ENCODE peak calls at places on chromosomes 13 and 19, in seven cellular contexts. One of them, this sample, is unnamed.

GRCh38 chr13:51797664-51798488 is 6.1 kb downstream of the DHRS12 start:
- DNase-seq in stimulated activated CD8-positive, alpha-beta memory T cell treated with anti-CD3 and anti-CD28 coated beads, Interleukin-12 subunit alpha, Interleukin-12 subunit beta, amount 100 ng/mL, for 1 hour: no peak
- DNase-seq in neural crest cell: no peak
- DNase-seq in AG04450: no peak
- DNase-seq in LoVo: peak
- DNase-seq in activated CD4-positive, alpha-beta T cell treated with anti-CD3 and anti-CD28 coated beads, Interleukin-2, amount 50 U/mL, for 48 hours: peak
- DNase-seq in left lung: no peak
- DNase-seq in this sample: peak

GRCh38 chr19:3855321-3855720 is 13.5 kb downstream of the ZFR2 start:
- DNase-seq in stimulated activated CD8-positive, alpha-beta memory T cell treated with anti-CD3 and anti-CD28 coated beads, Interleukin-12 subunit alpha, Interleukin-12 subunit beta, amount 100 ng/mL, for 1 hour: no peak
- DNase-seq in neural crest cell: no peak
- DNase-seq in AG04450: no peak
- DNase-seq in LoVo: peak
- DNase-seq in activated CD4-positive, alpha-beta T cell treated with anti-CD3 and anti-CD28 coated beads, Interleukin-2, amount 50 U/mL, for 48 hours: no peak
- DNase-seq in left lung: no peak
- DNase-seq in this sample: no peak

GRCh38 chr13:38542601-38543000 is 144.3 kb upstream of the FREM2 start:
- DNase-seq in stimulated activated CD8-positive, alpha-beta memory T cell treated with anti-CD3 and anti-CD28 coated beads, Interleukin-12 subunit alpha, Interleukin-12 subunit beta, amount 100 ng/mL, for 1 hour: no peak
- DNase-seq in neural crest cell: no peak
- DNase-seq in AG04450: no peak
- DNase-seq in LoVo: peak
- DNase-seq in activated CD4-positive, alpha-beta T cell treated with anti-CD3 and anti-CD28 coated beads, Interleukin-2, amount 50 U/mL, for 48 hours: no peak
- DNase-seq in left lung: no peak
- DNase-seq in this sample: no peak

GRCh38 chr19:52991484-52991883 is 22.2 kb upstream of the ERVV-1 start:
- DNase-seq in stimulated activated CD8-positive, alpha-beta memory T cell treated with anti-CD3 and anti-CD28 coated beads, Interleukin-12 subunit alpha, Interleukin-12 subunit beta, amount 100 ng/mL, for 1 hour: no peak
- DNase-seq in neural crest cell: no peak
- DNase-seq in AG04450: no peak
- DNase-seq in LoVo: peak
- DNase-seq in activated CD4-positive, alpha-beta T cell treated with anti-CD3 and anti-CD28 coated beads, Interleukin-2, amount 50 U/mL, for 48 hours: no peak
- DNase-seq in left lung: no peak
- DNase-seq in this sample: no peak

GRCh38 chr13:96984061-96984508 is 10.2 kb downstream of the OXGR1 start:
- DNase-seq in stimulated activated CD8-positive, alpha-beta memory T cell treated with anti-CD3 and anti-CD28 coated beads, Interleukin-12 subunit alpha, Interleukin-12 subunit beta, amount 100 ng/mL, for 1 hour: no peak
- DNase-seq in neural crest cell: no peak
- DNase-seq in AG04450: no peak
- DNase-seq in LoVo: peak
- DNase-seq in activated CD4-positive, alpha-beta T cell treated with anti-CD3 and anti-CD28 coated beads, Interleukin-2, amount 50 U/mL, for 48 hours: no peak
- DNase-seq in left lung: no peak
- DNase-seq in this sample: no peak

GRCh38 chr19:48728882-48729645 is 9.5 kb upstream of the MAMSTR start:
- DNase-seq in stimulated activated CD8-positive, alpha-beta memory T cell treated with anti-CD3 and anti-CD28 coated beads, Interleukin-12 subunit alpha, Interleukin-12 subunit beta, amount 100 ng/mL, for 1 hour: no peak
- DNase-seq in neural crest cell: no peak
- DNase-seq in AG04450: no peak
- DNase-seq in LoVo: no peak
- DNase-seq in activated CD4-positive, alpha-beta T cell treated with anti-CD3 and anti-CD28 coated beads, Interleukin-2, amount 50 U/mL, for 48 hours: no peak
- DNase-seq in left lung: no peak
- DNase-seq in this sample: no peak

GRCh38 chr19:33740811-33741396 is 55.8 kb upstream of the KCTD15 start:
- DNase-seq in stimulated activated CD8-positive, alpha-beta memory T cell treated with anti-CD3 and anti-CD28 coated beads, Interleukin-12 subunit alpha, Interleukin-12 subunit beta, amount 100 ng/mL, for 1 hour: no peak
- DNase-seq in neural crest cell: peak
- DNase-seq in AG04450: no peak
- DNase-seq in LoVo: peak
- DNase-seq in activated CD4-positive, alpha-beta T cell treated with anti-CD3 and anti-CD28 coated beads, Interleukin-2, amount 50 U/mL, for 48 hours: peak
- DNase-seq in left lung: no peak
- DNase-seq in this sample: peak

GRCh38 chr13:35727881-35728280 is 251.4 kb upstream of the MAB21L1 start:
- DNase-seq in stimulated activated CD8-positive, alpha-beta memory T cell treated with anti-CD3 and anti-CD28 coated beads, Interleukin-12 subunit alpha, Interleukin-12 subunit beta, amount 100 ng/mL, for 1 hour: no peak
- DNase-seq in neural crest cell: no peak
- DNase-seq in AG04450: no peak
- DNase-seq in LoVo: no peak
- DNase-seq in activated CD4-positive, alpha-beta T cell treated with anti-CD3 and anti-CD28 coated beads, Interleukin-2, amount 50 U/mL, for 48 hours: no peak
- DNase-seq in left lung: no peak
- DNase-seq in this sample: no peak

GRCh38 chr19:22327321-22327720 is 41.1 kb downstream of the ZNF729 start:
- DNase-seq in stimulated activated CD8-positive, alpha-beta memory T cell treated with anti-CD3 and anti-CD28 coated beads, Interleukin-12 subunit alpha, Interleukin-12 subunit beta, amount 100 ng/mL, for 1 hour: no peak
- DNase-seq in neural crest cell: no peak
- DNase-seq in AG04450: no peak
- DNase-seq in LoVo: no peak
- DNase-seq in activated CD4-positive, alpha-beta T cell treated with anti-CD3 and anti-CD28 coated beads, Interleukin-2, amount 50 U/mL, for 48 hours: no peak
- DNase-seq in left lung: no peak
- DNase-seq in this sample: no peak